ENCODE peak calls at places on chromosomes 16 and 17, in eight cellular contexts. T is nucleus accumbens, L is M059J, C is cardiac muscle cell, V is SK-N-DZ, A is A549, N is endothelial cell, U is iPS DF 19.7. W is an unnamed sample.

GRCh38 chr17:39700148-39700987 is 504 bp downstream of the ERBB2 start:
- DNase-seq in T (no peak), L (no peak), C (peak), V (no peak), A (no peak), N (peak), U (no peak), W (peak)

GRCh38 chr16:84794626-84795025 is 25.2 kb upstream of the CRISPLD2 start:
- DNase-seq in T (no peak), L (no peak), C (no peak), V (no peak), A (no peak), N (no peak), U (no peak), W (no peak)

GRCh38 chr16:69294051-69294450 is 17.1 kb upstream of the VPS4A start:
- DNase-seq in T (no peak), L (no peak), C (no peak), V (no peak), A (no peak), N (no peak), U (no peak), W (no peak)

GRCh38 chr16:15482068-15482747 is 47.8 kb downstream of the BMERB1 start:
- DNase-seq in T (no peak), L (peak), C (no peak), V (no peak), A (peak), N (peak), U (peak), W (no peak)

GRCh38 chr17:50048146-50048720 is 7.7 kb upstream of the ITGA3 start:
- DNase-seq in T (no peak), L (peak), C (no peak), V (no peak), A (no peak), N (no peak), U (no peak), W (no peak)

GRCh38 chr16:1497014-1497598 is 3.9 kb downstream of the TELO2 start:
- DNase-seq in T (no peak), L (no peak), C (no peak), V (no peak), A (no peak), N (no peak), U (no peak), W (no peak)

GRCh38 chr16:14354561-14355351 is 275.3 kb downstream of the PARN start:
- DNase-seq in T (no peak), L (no peak), C (no peak), V (no peak), A (peak), N (no peak), U (no peak), W (no peak)

GRCh38 chr16:56349711-56350161 is 75.6 kb downstream of the AMFR start:
- DNase-seq in T (no peak), L (no peak), C (no peak), V (no peak), A (no peak), N (no peak), U (no peak), W (no peak)

GRCh38 chr16:68401871-68402747 is 46.2 kb downstream of the SMPD3 start:
- DNase-seq in T (no peak), L (peak), C (no peak), V (no peak), A (no peak), N (no peak), U (no peak), W (no peak)

GRCh38 chr17:42554250-42555121 is 1.8 kb downstream of the HSD17B1 start:
- DNase-seq in T (peak), L (peak), C (peak), V (peak), A (peak), N (peak), U (no peak), W (peak)

W was measured in ecto neural progenitor cell.